ENCODE peak calls at places on chromosomes 3 and 15, in five cellular contexts. One of them, this sample, is unnamed. For H3K4me1, the result is how much of the 10 kb centered on the place peaks cover.

GRCh38 chr3:186108106-186108940 is 566 bp downstream of the ETV5 start:
- DNase-seq in testis: peak
- DNase-seq in ovary: no peak
- DNase-seq in heart left ventricle: peak
- DNase-seq in cardiac muscle cell: peak
- DNase-seq in this sample: peak

GRCh38 chr15:44066211-44066827 is 128.8 kb downstream of the FRMD5 start:
- DNase-seq in testis: peak
- DNase-seq in ovary: no peak
- DNase-seq in heart left ventricle: peak
- DNase-seq in cardiac muscle cell: peak
- DNase-seq in this sample: no peak

GRCh38 chr15:68500363-68501317 is 68.7 kb upstream of the ITGA11 start:
- DNase-seq in testis: no peak
- DNase-seq in ovary: no peak
- DNase-seq in heart left ventricle: no peak
- DNase-seq in cardiac muscle cell: no peak
- DNase-seq in this sample: no peak

GRCh38 chr3:88188436-88188835 is 38.7 kb downstream of the C3orf38 start:
- DNase-seq in testis: no peak
- DNase-seq in ovary: no peak
- DNase-seq in heart left ventricle: peak
- DNase-seq in cardiac muscle cell: no peak
- DNase-seq in this sample: no peak

GRCh38 chr15:79570004-79570403 is 137.9 kb downstream of the MINAR1 start:
- DNase-seq in testis: no peak
- DNase-seq in ovary: no peak
- DNase-seq in heart left ventricle: no peak
- DNase-seq in cardiac muscle cell: no peak
- DNase-seq in this sample: no peak

GRCh38 chr3:182629521-182629920 is 163.8 kb upstream of the ATP11B start:
- DNase-seq in testis: no peak
- DNase-seq in ovary: no peak
- DNase-seq in heart left ventricle: no peak
- DNase-seq in cardiac muscle cell: no peak
- DNase-seq in this sample: no peak

GRCh38 chr3:41612853-41613252 is 349.1 kb downstream of the ULK4 start:
- DNase-seq in testis: no peak
- DNase-seq in ovary: no peak
- DNase-seq in heart left ventricle: no peak
- DNase-seq in cardiac muscle cell: no peak
- DNase-seq in this sample: no peak

GRCh38 chr15:66290518-66290917 is 2.9 kb upstream of the DIS3L start:
- DNase-seq in testis: no peak
- DNase-seq in ovary: no peak
- DNase-seq in heart left ventricle: no peak
- DNase-seq in cardiac muscle cell: no peak
- DNase-seq in this sample: no peak

GRCh38 chr3:30873667-30874066 is 20.8 kb downstream of the GADL1 start:
- DNase-seq in testis: no peak
- DNase-seq in ovary: no peak
- DNase-seq in heart left ventricle: no peak
- DNase-seq in cardiac muscle cell: no peak
- DNase-seq in this sample: no peak

GRCh38 chr3:11307830-11308432 is 35.7 kb downstream of the ATG7 start:
- DNase-seq in testis: no peak
- DNase-seq in ovary: peak
- DNase-seq in heart left ventricle: no peak
- DNase-seq in cardiac muscle cell: no peak
- DNase-seq in this sample: no peak

GRCh38 chr3:189848636-189849035 is 217.4 kb downstream of the TP63 start:
- DNase-seq in testis: no peak
- DNase-seq in ovary: no peak
- DNase-seq in heart left ventricle: no peak
- DNase-seq in cardiac muscle cell: no peak
- DNase-seq in this sample: no peak

GRCh38 chr3:99875573-99875924 is 57.9 kb downstream of the CMSS1 start:
- DNase-seq in testis: no peak
- DNase-seq in ovary: no peak
- DNase-seq in heart left ventricle: no peak
- DNase-seq in cardiac muscle cell: peak
- DNase-seq in this sample: no peak

GRCh38 chr3:81105761-81106160 is 655.7 kb downstream of the GBE1 start:
- DNase-seq in testis: no peak
- DNase-seq in ovary: no peak
- DNase-seq in heart left ventricle: no peak
- DNase-seq in cardiac muscle cell: no peak
- DNase-seq in this sample: no peak

GRCh38 chr3:162670181-162670580 is 1173.6 kb downstream of the OTOL1 start:
- DNase-seq in testis: no peak
- DNase-seq in ovary: no peak
- DNase-seq in heart left ventricle: no peak
- DNase-seq in cardiac muscle cell: no peak
- DNase-seq in this sample: no peak

GRCh38 chr3:71579934-71580318 is 3.6 kb downstream of the FOXP1 start:
- DNase-seq in testis: no peak
- DNase-seq in ovary: no peak
- DNase-seq in heart left ventricle: no peak
- DNase-seq in cardiac muscle cell: peak
- DNase-seq in this sample: no peak

GRCh38 chr3:51704511-51704950 is 2.3 kb upstream of the GRM2 start:
- DNase-seq in testis: no peak
- DNase-seq in ovary: no peak
- DNase-seq in heart left ventricle: no peak
- DNase-seq in cardiac muscle cell: no peak
- DNase-seq in this sample: peak

GRCh38 chr15:63231717-63232116 is 42.3 kb downstream of the RAB8B start:
- DNase-seq in testis: no peak
- DNase-seq in ovary: no peak
- DNase-seq in heart left ventricle: no peak
- DNase-seq in cardiac muscle cell: no peak
- DNase-seq in this sample: no peak

GRCh38 chr3:172307143-172307560 is 141.1 kb downstream of the GHSR start:
- DNase-seq in testis: no peak
- DNase-seq in ovary: no peak
- DNase-seq in heart left ventricle: no peak
- DNase-seq in cardiac muscle cell: no peak
- DNase-seq in this sample: no peak

GRCh38 chr15:65641723-65642475 is 20.2 kb downstream of the SLC24A1 start:
- DNase-seq in testis: no peak
- DNase-seq in ovary: no peak
- DNase-seq in heart left ventricle: no peak
- DNase-seq in cardiac muscle cell: no peak
- DNase-seq in this sample: no peak

GRCh38 chr3:4078903-4079302 is 224.3 kb upstream of the SETMAR start:
- DNase-seq in testis: no peak
- DNase-seq in ovary: no peak
- DNase-seq in heart left ventricle: no peak
- DNase-seq in cardiac muscle cell: no peak
- DNase-seq in this sample: no peak

GRCh38 chr3:98029083-98029482 is 6.0 kb downstream of the GABRR3 start:
- DNase-seq in testis: no peak
- DNase-seq in ovary: no peak
- DNase-seq in heart left ventricle: no peak
- DNase-seq in cardiac muscle cell: no peak
- DNase-seq in this sample: no peak

GRCh38 chr3:137760341-137761098 is 3.6 kb upstream of the SOX14 start:
- DNase-seq in testis: no peak
- DNase-seq in ovary: no peak
- DNase-seq in heart left ventricle: no peak
- DNase-seq in cardiac muscle cell: no peak
- DNase-seq in this sample: no peak

GRCh38 chr3:53169045-53169831 is 8.2 kb downstream of the PRKCD start:
- DNase-seq in testis: peak
- DNase-seq in ovary: no peak
- DNase-seq in heart left ventricle: no peak
- DNase-seq in cardiac muscle cell: no peak
- DNase-seq in this sample: peak

GRCh38 chr3:63966007-63966406 is 53.8 kb upstream of the SCAANT1 start:
- DNase-seq in testis: no peak
- DNase-seq in ovary: no peak
- DNase-seq in heart left ventricle: no peak
- DNase-seq in cardiac muscle cell: no peak
- DNase-seq in this sample: no peak
- H3K27ac ChIP-seq in testis: no peak
- H3K27ac ChIP-seq in ovary: no peak
- H3K27ac ChIP-seq in heart left ventricle: no peak
- H3K27ac ChIP-seq in cardiac muscle cell: no peak
- H3K27ac ChIP-seq in this sample: no peak

GRCh38 chr3:129605593-129606521 is 619 bp downstream of the PLXND1 start:
- DNase-seq in testis: peak
- DNase-seq in ovary: no peak
- DNase-seq in heart left ventricle: no peak
- DNase-seq in cardiac muscle cell: peak
- DNase-seq in this sample: peak
- H3K4me1 ChIP-seq in testis: under half
- H3K4me1 ChIP-seq in ovary: under half
- H3K4me1 ChIP-seq in heart left ventricle: under half
- H3K4me1 ChIP-seq in cardiac muscle cell: under half
- H3K4me1 ChIP-seq in this sample: half or more

GRCh38 chr15:76517910-76518309 is 181.3 kb downstream of the ISL2 start:
- DNase-seq in testis: no peak
- DNase-seq in ovary: no peak
- DNase-seq in heart left ventricle: no peak
- DNase-seq in cardiac muscle cell: no peak
- DNase-seq in this sample: no peak
- H3K27ac ChIP-seq in testis: no peak
- H3K27ac ChIP-seq in ovary: no peak
- H3K27ac ChIP-seq in heart left ventricle: no peak
- H3K27ac ChIP-seq in cardiac muscle cell: peak
- H3K27ac ChIP-seq in this sample: no peak

GRCh38 chr3:104885214-104885814 is 481.4 kb upstream of the ALCAM start:
- DNase-seq in testis: no peak
- DNase-seq in ovary: no peak
- DNase-seq in heart left ventricle: no peak
- DNase-seq in cardiac muscle cell: no peak
- DNase-seq in this sample: no peak
- H3K4me1 ChIP-seq in testis: under half
- H3K4me1 ChIP-seq in ovary: under half
- H3K4me1 ChIP-seq in heart left ventricle: under half
- H3K4me1 ChIP-seq in cardiac muscle cell: under half
- H3K4me1 ChIP-seq in this sample: under half

GRCh38 chr15:71366522-71366921 is 251.3 kb downstream of the THSD4 start:
- DNase-seq in testis: no peak
- DNase-seq in ovary: no peak
- DNase-seq in heart left ventricle: no peak
- DNase-seq in cardiac muscle cell: no peak
- DNase-seq in this sample: no peak

GRCh38 chr15:71359246-71359645 is 244.0 kb downstream of the THSD4 start:
- DNase-seq in testis: no peak
- DNase-seq in ovary: no peak
- DNase-seq in heart left ventricle: no peak
- DNase-seq in cardiac muscle cell: no peak
- DNase-seq in this sample: no peak

GRCh38 chr15:71362987-71363968 is 248.0 kb downstream of the THSD4 start:
- DNase-seq in testis: no peak
- DNase-seq in ovary: no peak
- DNase-seq in heart left ventricle: no peak
- DNase-seq in cardiac muscle cell: no peak
- DNase-seq in this sample: no peak

GRCh38 chr15:71364117-71364584 is 248.9 kb downstream of the THSD4 start:
- DNase-seq in testis: no peak
- DNase-seq in ovary: no peak
- DNase-seq in heart left ventricle: no peak
- DNase-seq in cardiac muscle cell: no peak
- DNase-seq in this sample: no peak

DNA sequence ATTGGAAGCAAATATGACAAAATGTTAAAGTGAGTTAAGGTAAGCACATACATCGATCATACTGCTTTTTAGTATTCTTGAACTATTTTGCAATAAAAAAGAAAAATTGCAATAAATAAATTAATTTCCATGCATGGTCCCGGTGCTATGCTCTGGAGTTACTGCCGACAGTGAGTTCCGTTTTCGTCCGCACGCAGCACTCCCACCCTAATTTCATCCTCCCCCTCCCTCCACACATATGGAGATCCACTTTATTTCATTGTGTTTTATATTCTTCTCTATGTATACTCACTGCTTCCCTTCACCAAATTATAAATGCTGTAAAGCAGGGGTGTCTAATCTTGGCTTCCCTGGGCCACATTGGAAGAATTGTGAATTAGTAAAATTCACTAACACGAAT is 247.3 kb downstream of the THSD4 start:
- DNase-seq in testis: no peak
- DNase-seq in ovary: no peak
- DNase-seq in heart left ventricle: no peak
- DNase-seq in cardiac muscle cell: no peak
- DNase-seq in this sample: no peak
- H3K27ac ChIP-seq in testis: no peak
- H3K27ac ChIP-seq in ovary: no peak
- H3K27ac ChIP-seq in heart left ventricle: no peak
- H3K27ac ChIP-seq in cardiac muscle cell: no peak
- H3K27ac ChIP-seq in this sample: no peak

DNA sequence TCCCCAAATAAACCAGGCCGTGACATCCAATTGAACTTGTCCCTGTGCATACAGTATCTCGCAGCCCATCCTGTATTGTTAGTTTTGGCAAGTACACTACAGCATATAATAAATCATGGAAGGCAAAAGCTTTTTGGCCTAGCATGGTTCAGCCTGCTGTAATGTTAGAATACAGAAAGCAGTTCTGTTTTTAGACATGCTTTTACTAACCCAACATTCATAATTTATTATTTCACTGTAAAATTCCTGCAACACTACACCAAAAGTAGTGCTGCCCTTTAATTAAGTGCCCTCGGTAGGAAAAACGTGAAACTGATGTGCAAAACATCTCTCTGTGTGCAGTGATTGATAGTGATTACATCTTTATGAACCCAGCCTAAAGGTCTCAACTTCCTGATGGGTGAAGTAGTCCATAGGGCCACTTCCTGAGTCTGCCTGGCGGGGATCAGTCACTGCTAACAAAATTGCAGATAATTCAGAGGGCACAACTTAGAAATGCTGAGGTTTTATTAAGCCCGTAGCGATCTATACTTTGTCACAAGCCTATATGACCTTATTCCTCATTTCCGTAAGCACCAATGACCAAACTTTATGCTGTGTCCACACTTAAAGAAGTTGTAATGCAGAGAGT is 227.8 kb downstream of the CDIN1 start:
- DNase-seq in testis: no peak
- DNase-seq in ovary: no peak
- DNase-seq in heart left ventricle: no peak
- DNase-seq in cardiac muscle cell: no peak
- DNase-seq in this sample: no peak
- H3K4me1 ChIP-seq in testis: under half
- H3K4me1 ChIP-seq in ovary: under half
- H3K4me1 ChIP-seq in heart left ventricle: under half
- H3K4me1 ChIP-seq in cardiac muscle cell: half or more
- H3K4me1 ChIP-seq in this sample: under half

This sample was measured in lower lobe of right lung.